ENCODE peak calls at places on chromosomes 2 and 18, in four cellular contexts. H is stimulated activated CD4-positive, alpha-beta T cell treated with anti-CD3 and anti-CD28 coated beads, Interleukin-1b, Interleukin-23, amount 100 ng/mL, for 4 hours; Q is mesendoderm; Z is naive thymus-derived CD8-positive, alpha-beta T cell. E is an unnamed sample.

GRCh38 chr2:86518498-86518897 is 44.7 kb downstream of the CHMP3 start:
- DNase-seq in H (peak), Z (peak), Q (peak), E (peak)

GRCh38 chr2:88919087-88919738 is 227.7 kb downstream of the RPIA start:
- DNase-seq in H (no peak), Q (peak), Z (no peak), E (peak)

GRCh38 chr18:73835656-73836055 is 312.0 kb downstream of the FBXO15 start:
- DNase-seq in Q (no peak), Z (no peak), H (no peak), E (no peak)

GRCh38 chr18:45871655-45872054 is 46.2 kb downstream of the SIGLEC15 start:
- DNase-seq in H (no peak), Z (no peak), Q (no peak), E (no peak)

GRCh38 chr2:74481432-74481831 is 1.4 kb downstream of the CCDC142 start:
- DNase-seq in Q (no peak), Z (no peak), H (no peak), E (no peak)

GRCh38 chr2:150981826-150982225 is 279.8 kb downstream of the RBM43 start:
- DNase-seq in Z (no peak), H (no peak), Q (peak), E (no peak)

GRCh38 chr18:69216390-69216789 is 184.3 kb upstream of the DOK6 start:
- DNase-seq in Z (no peak), Q (no peak), H (no peak), E (no peak)

GRCh38 chr2:133424876-133425275 is 143.4 kb downstream of the NCKAP5 start:
- DNase-seq in Q (no peak), Z (no peak), H (no peak), E (no peak)

GRCh38 chr2:75053484-75054112 is 95.2 kb downstream of the POLE4 start:
- DNase-seq in H (no peak), Q (peak), Z (no peak), E (no peak)

GRCh38 chr2:178193823-178194599 is at the start of gene OSBPL6:
- DNase-seq in Q (peak), H (peak), Z (peak), E (peak)

GRCh38 chr2:28621172-28622100 is 125.6 kb downstream of the PLB1 start:
- DNase-seq in Q (peak), Z (peak), H (peak), E (peak)

GRCh38 chr2:217974389-217975005 is 28.3 kb downstream of the TNS1 start:
- DNase-seq in Q (no peak), H (no peak), Z (no peak), E (no peak)

GRCh38 chr2:42725657-42726056 is 38.3 kb downstream of the OXER1 start:
- DNase-seq in Q (peak), Z (no peak), H (no peak), E (no peak)

GRCh38 chr2:157318884-157319283 is 6.7 kb downstream of the ERMN start:
- DNase-seq in Z (no peak), Q (no peak), H (no peak), E (no peak)

GRCh38 chr18:36402765-36403396 is 105.4 kb downstream of the FHOD3 start:
- DNase-seq in Q (peak), Z (no peak), H (no peak), E (no peak)

GRCh38 chr18:26804474-26804873 is 61.0 kb downstream of the AQP4 start:
- DNase-seq in Q (peak), Z (no peak), H (no peak), E (no peak)

GRCh38 chr2:222447144-222447543 is 22.8 kb downstream of the SGPP2 start:
- DNase-seq in H (no peak), Z (no peak), Q (no peak), E (no peak)

GRCh38 chr2:14872779-14873325 is 240.3 kb downstream of the LRATD1 start:
- DNase-seq in H (no peak), Z (no peak), Q (no peak), E (no peak)

GRCh38 chr2:62071126-62071598 is 124.8 kb upstream of the B3GNT2 start:
- DNase-seq in Q (peak), H (no peak), Z (no peak), E (no peak)

GRCh38 chr2:57373530-57373929 is 673.1 kb upstream of the VRK2 start:
- DNase-seq in Z (no peak), Q (peak), H (no peak), E (no peak)

GRCh38 chr18:37440206-37440605 is 125.4 kb downstream of the CELF4 start:
- DNase-seq in H (no peak), Q (no peak), Z (no peak), E (no peak)

GRCh38 chr2:152647417-152648010 is 69.7 kb downstream of the PRPF40A start:
- DNase-seq in H (no peak), Z (no peak), Q (no peak), E (no peak)

GRCh38 chr2:134601266-134601665 is 117.5 kb downstream of the TMEM163 start:
- DNase-seq in Z (no peak), H (no peak), Q (no peak), E (no peak)

GRCh38 chr2:240121190-240121589 is 14.9 kb downstream of the COPS9 start:
- DNase-seq in H (no peak), Z (no peak), Q (no peak), E (no peak)

GRCh38 chr18:7329036-7329435 is 98.1 kb downstream of the LRRC30 start:
- DNase-seq in Z (no peak), Q (peak), H (no peak), E (no peak)

GRCh38 chr2:148515976-148516375 is 128.6 kb upstream of the EPC2 start:
- DNase-seq in Q (no peak), Z (no peak), H (no peak), E (no peak)

GRCh38 chr2:234741976-234742375 is 209.8 kb upstream of the SH3BP4 start:
- DNase-seq in Z (no peak), H (no peak), Q (no peak), E (no peak)

GRCh38 chr2:71779306-71779855 is 326.0 kb downstream of the DYSF start:
- DNase-seq in Q (no peak), H (no peak), Z (no peak), E (no peak)

GRCh38 chr2:174844295-174844708 is 80.0 kb upstream of the CHRNA1 start:
- DNase-seq in Q (no peak), H (no peak), Z (no peak), E (no peak)